ENCODE peak calls at places on chromosomes 4 and X, in nine cellular contexts. I, K, U, J, R, L, T, H and Z are unnamed samples.

GRCh38 chr4:63693321-63693720 is 715.9 kb downstream of the TECRL start:
- DNase-seq in J (no peak), U (no peak), I (no peak), K (no peak), H (no peak), T (no peak), L (no peak), R (no peak), Z (no peak)

GRCh38 chrX:106972896-106973295 is 27.1 kb downstream of the MORC4 start:
- DNase-seq in J (peak; percentile 30), H (no peak), T (no peak), L (no peak), U (no peak), I (no peak), R (no peak), K (no peak), Z (no peak)

GRCh38 chr4:165472943-165473676 is 94.3 kb downstream of the CPE start:
- DNase-seq in R (no peak), I (no peak), U (no peak), T (no peak), J (no peak), L (no peak), K (no peak), H (no peak), Z (no peak)

GRCh38 chr4:40583850-40584439 is 45.7 kb downstream of the RBM47 start:
- DNase-seq in R (no peak), H (no peak), U (no peak), J (peak; percentile 73), T (no peak), K (no peak), I (no peak), L (no peak), Z (no peak)

GRCh38 chr4:48968814-48969213 is 17.3 kb upstream of the CWH43 start:
- DNase-seq in L (no peak), K (peak; percentile 96), H (no peak), J (no peak), T (no peak), R (no peak), U (no peak), I (no peak), Z (no peak)

GRCh38 chr4:89615056-89615455 is 221.9 kb downstream of the SNCA start:
- DNase-seq in U (no peak), L (no peak), R (no peak), K (no peak), H (no peak), I (no peak), T (no peak), J (no peak), Z (no peak)

GRCh38 chr4:123587983-123588494 is 191.4 kb downstream of the SPRY1 start:
- DNase-seq in R (no peak), I (no peak), L (peak; percentile 32), T (no peak), H (peak; percentile 43), J (peak; percentile 93), K (peak; percentile 93), U (peak; percentile 59), Z (no peak)

GRCh38 chr4:118989098-118990080 is 100.7 kb downstream of the SYNPO2 start:
- DNase-seq in H (no peak), K (peak; percentile 96), R (no peak), J (peak; percentile 10), U (no peak), I (no peak), T (no peak), L (no peak), Z (no peak)

GRCh38 chr4:179750374-179750773 is 2308.1 kb upstream of the AGA start:
- DNase-seq in K (peak; percentile 51), H (no peak), I (no peak), J (no peak), U (no peak), T (no peak), R (no peak), L (no peak), Z (no peak)

GRCh38 chr4:142383800-142384470 is 462.2 kb downstream of the INPP4B start:
- DNase-seq in U (no peak), H (no peak), I (no peak), T (no peak), R (no peak), L (no peak), J (no peak), K (no peak), Z (no peak)

GRCh38 chrX:70082723-70083122 is 20.5 kb downstream of the OTUD6A start:
- DNase-seq in L (no peak), I (no peak), R (no peak), J (no peak), K (no peak), U (no peak), H (no peak), T (no peak), Z (no peak)

GRCh38 chr4:162557516-162558106 is 393.8 kb upstream of the FSTL5 start:
- DNase-seq in R (no peak), J (no peak), I (no peak), T (no peak), K (no peak), L (no peak), U (no peak), H (no peak), Z (no peak)

GRCh38 chrX:39427492-39428289 is 626.4 kb downstream of the MID1IP1 start:
- DNase-seq in J (peak; percentile 7), L (no peak), H (no peak), I (no peak), K (peak; percentile 33), U (no peak), R (no peak), T (no peak), Z (no peak)

GRCh38 chr4:169029947-169030346 is 19.9 kb upstream of the CBR4 start:
- DNase-seq in J (no peak), R (no peak), T (no peak), K (no peak), H (no peak), U (no peak), I (no peak), L (no peak), Z (no peak)

GRCh38 chr4:69957209-69957608 is 8.3 kb downstream of the CSN2 start:
- DNase-seq in T (no peak), U (no peak), L (no peak), I (no peak), H (no peak), R (peak; percentile 55), K (no peak), J (no peak), Z (no peak)

GRCh38 chr4:170047774-170048354 is 21.7 kb upstream of the MFAP3L start:
- DNase-seq in J (peak; percentile 64), U (no peak), R (no peak), L (peak; percentile 53), K (peak; percentile 71), I (no peak), H (peak; percentile 60), T (peak; percentile 26), Z (no peak)

GRCh38 chr4:103429283-103429682 is 231.1 kb upstream of the CENPE start:
- DNase-seq in L (peak; percentile 11), T (no peak), R (no peak), I (no peak), H (no peak), U (no peak), J (peak; percentile 12), K (no peak), Z (no peak)

GRCh38 chr4:147339116-147339515 is 141.8 kb upstream of the EDNRA start:
- DNase-seq in H (no peak), T (no peak), I (no peak), L (no peak), U (no peak), K (peak; percentile 36), J (no peak), R (no peak), Z (no peak)

GRCh38 chrX:148501121-148502066 is 977 bp downstream of the AFF2 start:
- DNase-seq in L (no peak), H (no peak), J (no peak), K (no peak), T (no peak), R (peak; percentile 81), I (peak; percentile 29), U (no peak), Z (no peak)

GRCh38 chrX:133792198-133792953 is 193.0 kb downstream of the GPC3 start:
- DNase-seq in U (peak; percentile 57), T (peak; percentile 32), K (peak; percentile 66), H (peak; percentile 70), R (peak; percentile 78), J (peak; percentile 68), I (peak; percentile 52), L (peak; percentile 49), Z (peak; percentile 56)

GRCh38 chr4:141047228-141047884 is 85.9 kb downstream of the RNF150 start:
- DNase-seq in H (no peak), T (no peak), U (no peak), I (no peak), L (no peak), R (no peak), K (peak; percentile 87), J (no peak), Z (no peak)

GRCh38 chrX:107600366-107600765 is 27.9 kb upstream of the PRPS1 start:
- DNase-seq in K (peak; percentile 31), U (no peak), T (no peak), H (no peak), J (no peak), R (no peak), L (no peak), I (no peak), Z (no peak)

GRCh38 chr4:25457053-25457715 is 80.1 kb downstream of the ANAPC4 start:
- DNase-seq in T (no peak), R (no peak), H (no peak), K (peak; percentile 36), I (no peak), J (no peak), U (no peak), L (no peak), Z (no peak)

GRCh38 chrX:109519001-109519400 is 17.6 kb upstream of the NXT2 start:
- DNase-seq in I (no peak), U (no peak), K (no peak), L (no peak), H (no peak), R (no peak), J (no peak), T (no peak), Z (no peak)
- H3K4me3 ChIP-seq in I (no peak overlapping the region), U (no peak overlapping the region), K (no peak overlapping the region), L (no peak overlapping the region), H (no peak overlapping the region), R (no peak overlapping the region), J (no peak overlapping the region), T (no peak overlapping the region), Z (no peak overlapping the region)

GRCh38 chr4:150821641-150822040 is 193.4 kb downstream of the LRBA start:
- DNase-seq in R (no peak), U (no peak), I (no peak), H (no peak), J (no peak), K (peak; percentile 1), T (no peak), L (no peak), Z (no peak)
- TF ChIP-seq CTCF in R (no peak), U (no peak), I (no peak), H (no peak), J (no peak), K (no peak), T (no peak), L (no peak), Z (no peak)

GRCh38 chr4:2364654-2365053 is 53.8 kb downstream of the ZFYVE28 start:
- DNase-seq in R (peak; percentile 86), L (no peak), T (no peak), U (no peak), J (no peak), H (peak; percentile 34), K (no peak), I (peak; percentile 47), Z (peak; percentile 51)
- TF ChIP-seq POLR2A in R (no peak), L (no peak), T (no peak), U (no peak), J (no peak), H (no peak), K (no peak), I (no peak), Z (no peak)

GRCh38 chrX:135698924-135699323 is 14.5 kb upstream of the CT45A1 start:
- DNase-seq in U (no peak), R (no peak), I (no peak), K (no peak), T (no peak), L (no peak), J (no peak), H (no peak), Z (no peak)
- H3K4me3 ChIP-seq in U (no peak overlapping the region), R (no peak overlapping the region), I (no peak overlapping the region), K (no peak overlapping the region), T (no peak overlapping the region), L (no peak overlapping the region), J (no peak overlapping the region), H (no peak overlapping the region), Z (no peak overlapping the region)